ENCODE peak calls at places on chromosomes 3 and 15, in five cellular contexts. T, Y, Z, P and C are unnamed samples.

GRCh38 chr3:27166888-27167287 is 202.3 kb downstream of the NEK10 start:
- DNase-seq in Y (no peak), P (peak), T (peak), Z (no peak), C (no peak)

GRCh38 chr15:77457619-77458265 is 37.1 kb downstream of the HMG20A start:
- DNase-seq in Y (no peak), P (peak), T (no peak), Z (no peak), C (no peak)

GRCh38 chr3:10506696-10507095 is 1.3 kb upstream of the ATP2B2 start:
- DNase-seq in Y (no peak), P (no peak), T (no peak), Z (no peak), C (no peak)

GRCh38 chr3:64645236-64645635 is 42.6 kb downstream of the ADAMTS9 start:
- DNase-seq in Y (no peak), Z (no peak), T (no peak), P (no peak), C (no peak)

GRCh38 chr3:11185564-11186317 is 31.4 kb downstream of the HRH1 start:
- DNase-seq in Z (no peak), P (peak), T (peak), Y (peak), C (no peak)

GRCh38 chr15:90336705-90337141 is 15.4 kb upstream of the ZNF774 start:
- DNase-seq in T (peak), Z (no peak), P (peak), Y (no peak), C (no peak)

GRCh38 chr15:80455668-80456442 is 51.7 kb downstream of the ARNT2 start:
- DNase-seq in T (peak), Z (peak), Y (peak), P (peak), C (peak)

GRCh38 chr3:146746190-146746589 is 141.0 kb upstream of the PLSCR5 start:
- DNase-seq in T (no peak), Y (no peak), P (peak), Z (no peak), C (no peak)

GRCh38 chr3:42605550-42606173 is 5.2 kb downstream of the NKTR start:
- DNase-seq in Y (no peak), T (no peak), P (no peak), Z (no peak), C (no peak)

GRCh38 chr15:58771621-58772235 is 626 bp downstream of the MINDY2 start:
- DNase-seq in Z (no peak), P (no peak), T (peak), Y (peak), C (no peak)